ENCODE peak calls at places on chromosomes 2 and 18, in six cellular contexts. C, G, K, E, D and Y are unnamed samples. For H3K4me1, the result is how much of the 10 kb centered on the place peaks cover.

GRCh38 chr2:132256251-132256902 is 94.6 kb upstream of the ANKRD30BL start:
- DNase-seq in C (no peak), G (peak), K (no peak), E (no peak), D (no peak), Y (peak)

GRCh38 chr2:101199153-101199810 is 48.1 kb upstream of the TBC1D8 start:
- DNase-seq in C (no peak), G (no peak), K (no peak), E (peak), D (no peak), Y (no peak)

GRCh38 chr2:129758461-129759185 is 220.8 kb upstream of the RAB6C start:
- DNase-seq in C (no peak), G (peak), K (no peak), E (no peak), D (no peak), Y (peak)

GRCh38 chr2:181106229-181106628 is 125.8 kb downstream of the UBE2E3 start:
- DNase-seq in C (peak), G (no peak), K (peak), E (peak), D (no peak), Y (no peak)

GRCh38 chr2:71898851-71899681 is 248.6 kb downstream of the CYP26B1 start:
- DNase-seq in C (no peak), G (no peak), K (no peak), E (no peak), D (no peak), Y (no peak)

GRCh38 chr2:151614159-151614558 is 120.1 kb downstream of the NEB start:
- DNase-seq in C (no peak), G (no peak), K (no peak), E (no peak), D (no peak), Y (no peak)

GRCh38 chr2:173898178-173898668 is 67.0 kb downstream of the SP3 start:
- DNase-seq in C (no peak), G (no peak), K (no peak), E (peak), D (no peak), Y (no peak)

GRCh38 chr2:191386938-191387536 is 141.8 kb downstream of the MYO1B start:
- DNase-seq in C (no peak), G (no peak), K (no peak), E (peak), D (no peak), Y (no peak)

GRCh38 chr2:112661656-112662305 is 16.0 kb downstream of the SLC20A1 start:
- DNase-seq in C (no peak), G (no peak), K (no peak), E (no peak), D (no peak), Y (no peak)

GRCh38 chr18:24503182-24503581 is 42.7 kb downstream of the HRH4 start:
- DNase-seq in C (peak), G (no peak), K (no peak), E (no peak), D (no peak), Y (no peak)

GRCh38 chr2:233210843-233211600 is 40.5 kb upstream of the ATG16L1 start:
- DNase-seq in C (no peak), G (no peak), K (peak), E (peak), D (no peak), Y (peak)

GRCh38 chr2:147600223-147600622 is 244.6 kb upstream of the ACVR2A start:
- DNase-seq in C (no peak), G (no peak), K (no peak), E (no peak), D (no peak), Y (no peak)

GRCh38 chr2:194346189-194346588 is 1310.8 kb upstream of the SLC39A10 start:
- DNase-seq in C (peak), G (peak), K (peak), E (no peak), D (no peak), Y (no peak)

GRCh38 chr2:119196301-119197124 is 27.1 kb upstream of the STEAP3 start:
- DNase-seq in C (peak), G (peak), K (peak), E (no peak), D (no peak), Y (no peak)

GRCh38 chr2:101883860-101884259 is 107.9 kb upstream of the IL1R2 start:
- DNase-seq in C (peak), G (peak), K (peak), E (peak), D (no peak), Y (no peak)

GRCh38 chr2:74740395-74741075 is 86.5 kb downstream of the SEMA4F start:
- DNase-seq in C (no peak), G (no peak), K (peak), E (peak), D (peak), Y (peak)

GRCh38 chr2:130845507-130846085 is 8.9 kb downstream of the ARHGEF4 start:
- DNase-seq in C (no peak), G (no peak), K (no peak), E (no peak), D (no peak), Y (no peak)
- H3K4me1 ChIP-seq in C (under half), G (under half), K (under half), E (under half), D (under half), Y (under half)

GRCh38 chr18:48321121-48321520 is 88.1 kb downstream of the ZBTB7C start:
- DNase-seq in C (no peak), G (no peak), K (no peak), E (no peak), D (no peak), Y (no peak)
- H3K27ac ChIP-seq in C (no peak), G (no peak), K (no peak), E (no peak), D (no peak), Y (no peak)

GRCh38 chr2:218780026-218780425 is 1.9 kb upstream of the CYP27A1 start:
- DNase-seq in C (no peak), G (no peak), K (no peak), E (no peak), D (no peak), Y (no peak)

GRCh38 chr2:218783612-218784169 is 1.7 kb downstream of the CYP27A1 start:
- DNase-seq in C (no peak), G (no peak), K (no peak), E (no peak), D (no peak), Y (no peak)

GRCh38 chr2:218780851-218781690 is 876 bp upstream of the CYP27A1 start:
- DNase-seq in C (no peak), G (no peak), K (no peak), E (peak), D (no peak), Y (peak)

GRCh38 chr2:218781691-218782528 is at the start of gene CYP27A1:
- DNase-seq in C (peak), G (peak), K (no peak), E (peak), D (no peak), Y (peak)

DNA sequence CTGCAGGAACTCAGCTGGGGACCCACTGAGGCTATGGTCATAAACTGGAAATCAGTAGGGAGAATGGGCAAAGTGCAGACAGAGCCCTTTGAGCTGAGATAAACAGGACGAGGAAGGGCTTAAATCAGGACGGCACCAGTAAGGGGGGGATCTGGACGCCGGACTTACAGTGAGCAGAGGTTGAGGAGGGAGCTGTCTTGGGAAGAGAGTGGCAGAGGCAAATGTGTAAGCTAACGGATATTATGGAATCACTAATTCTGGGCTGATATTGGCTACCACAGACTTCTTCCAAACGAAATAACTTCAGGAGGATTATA is 540 bp downstream of the CYP27A1 start:
- DNase-seq in C (no peak), G (peak), K (no peak), E (peak), D (no peak), Y (no peak)
- H3K4me3 ChIP-seq in C (peak), G (peak), K (no peak), E (peak), D (peak), Y (peak)

GRCh38 chr2:98487806-98488189 is 43.1 kb downstream of the INPP4A start:
- DNase-seq in C (peak), G (peak), K (peak), E (peak), D (no peak), Y (no peak)
- H3K4me1 ChIP-seq in C (under half), G (under half), K (under half), E (under half), D (under half), Y (under half)

DNA sequence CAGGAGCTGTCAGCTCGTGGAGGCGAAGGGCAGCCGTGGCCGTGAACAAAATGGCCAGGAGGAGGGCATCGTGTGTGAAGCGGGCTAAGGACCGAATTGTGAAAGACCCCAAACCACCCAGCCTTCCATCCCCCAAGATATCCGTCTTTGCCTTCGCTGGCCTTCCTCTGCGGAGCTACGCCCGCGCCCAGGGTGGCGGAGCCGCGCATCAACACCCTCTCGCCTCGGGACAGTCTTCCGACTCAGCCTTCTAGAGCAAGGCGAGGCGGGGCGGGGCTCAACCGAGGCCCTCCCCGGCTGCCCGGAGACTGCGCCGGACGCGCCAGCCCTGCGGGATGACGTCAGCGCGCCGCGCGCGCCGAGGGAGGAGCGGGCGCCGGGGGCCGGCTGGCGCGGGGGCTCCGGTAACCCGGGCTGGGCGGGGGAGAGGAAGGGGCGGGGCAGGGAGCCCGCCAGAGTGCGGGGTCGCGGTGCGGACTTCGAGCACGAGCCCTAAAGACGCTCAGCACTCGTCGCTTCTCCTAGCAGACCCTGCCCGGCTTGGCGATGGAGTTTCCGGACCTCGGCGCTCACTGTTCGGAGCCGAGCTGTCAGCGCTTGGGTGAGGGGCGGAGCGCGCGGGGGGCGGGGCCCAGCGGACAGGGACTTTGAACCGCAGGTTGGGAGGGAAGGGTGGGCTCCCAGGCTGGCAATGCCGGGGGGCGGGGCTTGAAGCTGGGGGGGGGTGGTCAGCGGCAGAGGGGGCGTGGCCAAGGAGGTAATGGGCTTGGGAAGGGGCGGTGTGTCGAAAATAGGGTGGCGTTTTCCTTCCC is at the start of gene ZFAND2B:
- DNase-seq in C (peak), G (peak), K (peak), E (peak), D (peak), Y (peak)
- H3K27ac ChIP-seq in C (no peak), G (peak), K (peak), E (peak), D (peak), Y (peak)